ENCODE peak calls at places on chromosomes 13 and 19, in seven cellular contexts. E is bronchial epithelial cell, R is ascending aorta, S is GM23338, M is cardiac muscle cell, W is progenitor cell of endocrine pancreas, G is neural progenitor cell. J is an unnamed sample.
A peak's percentile ranks its signal among the peaks of the same experiment; 100 is the strongest.

GRCh38 chr19:58009666-58010301 is 7.2 kb upstream of the ZNF606 start:
- DNase-seq in E (peak; percentile 75), R (peak; percentile 83), S (peak; percentile 90), M (peak; percentile 95), W (no peak), G (peak; percentile 71), J (peak; percentile 90)

GRCh38 chr13:51068501-51068900 is 42.6 kb downstream of the C13orf42 start:
- DNase-seq in E (no peak), R (no peak), S (no peak), M (no peak), W (no peak), G (no peak), J (no peak)

GRCh38 chr19:1913781-1914577 is 8.8 kb downstream of the ADAT3 start:
- DNase-seq in E (no peak), R (no peak), S (no peak), M (no peak), W (no peak), G (no peak), J (no peak)

GRCh38 chr13:26228080-26228479 is 6.0 kb upstream of the RNF6 start:
- DNase-seq in E (no peak), R (no peak), S (no peak), M (no peak), W (no peak), G (no peak), J (no peak)

GRCh38 chr13:66558511-66558910 is 671.6 kb downstream of the PCDH9 start:
- DNase-seq in E (no peak), R (no peak), S (no peak), M (no peak), W (no peak), G (peak; percentile 33), J (no peak)

GRCh38 chr13:51837016-51837415 is 8.0 kb downstream of the TMEM272 start:
- DNase-seq in E (no peak), R (no peak), S (no peak), M (no peak), W (no peak), G (no peak), J (no peak)

GRCh38 chr19:7426986-7427385 is 61.8 kb downstream of the PEX11G start:
- DNase-seq in E (no peak), R (no peak), S (no peak), M (no peak), W (no peak), G (no peak), J (no peak)

GRCh38 chr13:111856571-111856970 is 210.4 kb upstream of the SOX1 start:
- DNase-seq in E (no peak), R (no peak), S (no peak), M (no peak), W (no peak), G (no peak), J (no peak)

GRCh38 chr19:6224308-6224675 is 55.5 kb downstream of the MLLT1 start:
- DNase-seq in E (no peak), R (no peak), S (no peak), M (no peak), W (no peak), G (no peak), J (no peak)

GRCh38 chr13:43567608-43568007 is 219.2 kb downstream of the ENOX1 start:
- DNase-seq in E (peak; percentile 58), R (no peak), S (no peak), M (no peak), W (no peak), G (no peak), J (no peak)

GRCh38 chr19:50838239-50838638 is 4.9 kb upstream of the KLK15 start:
- DNase-seq in E (no peak), R (no peak), S (peak; percentile 65), M (no peak), W (no peak), G (peak; percentile 30), J (no peak)
- TF ChIP-seq CTCF in E (peak; percentile 1), R (no peak), S (peak; percentile 65), M (peak; percentile 20), W (peak; percentile 29), G (peak; percentile 33), J (no peak)

DNA sequence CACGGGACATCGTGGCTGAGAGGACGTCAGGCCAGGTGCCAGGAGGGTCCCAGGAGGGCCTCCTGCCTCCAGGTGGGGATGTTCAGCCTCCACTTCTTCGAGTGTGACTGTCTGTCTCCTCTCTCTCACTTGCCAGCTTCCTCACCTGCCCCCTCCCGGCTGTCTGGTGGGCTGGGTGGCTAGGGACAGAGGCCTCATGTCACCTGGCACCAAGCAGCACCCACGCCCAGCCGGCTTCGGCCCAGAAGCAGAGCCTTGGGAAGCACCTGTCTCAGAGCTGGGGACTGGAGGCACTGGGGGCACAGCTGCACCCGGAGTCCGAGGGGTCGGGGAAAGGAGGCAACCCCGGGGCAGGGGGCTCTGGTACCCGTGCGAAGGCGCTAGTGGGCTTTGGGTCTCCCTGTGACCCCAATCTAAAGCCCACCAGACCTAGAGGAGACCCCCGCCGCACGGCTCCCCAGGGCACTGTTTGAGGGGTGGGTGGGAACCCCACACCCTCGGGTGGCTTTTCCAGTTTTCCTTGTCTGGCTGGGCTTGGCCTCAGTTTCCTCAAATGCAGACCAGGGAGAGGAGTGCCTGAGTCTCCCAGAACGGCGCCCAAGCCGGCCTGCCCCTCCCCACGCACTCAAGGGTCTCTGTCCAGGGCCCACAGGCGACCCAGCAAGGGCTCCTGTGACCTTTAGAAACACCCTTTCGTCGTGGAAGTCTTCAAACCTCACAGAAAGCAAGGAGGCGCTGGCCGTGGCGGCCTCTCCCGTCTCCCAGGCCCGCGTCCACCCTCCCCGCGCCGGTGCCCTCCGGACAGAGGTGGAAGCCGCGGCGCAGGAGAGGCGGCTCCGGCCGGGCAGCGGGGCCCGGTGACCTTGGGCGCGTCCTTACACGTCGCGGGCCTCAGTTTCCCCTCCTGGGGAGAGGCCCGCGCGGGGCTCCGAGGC is 656 bp upstream of the HCN2 start:
- DNase-seq in E (no peak), R (no peak), S (peak; percentile 39), M (peak; percentile 54), W (no peak), G (peak; percentile 54), J (no peak)
- TF ChIP-seq CTCF in E (no peak), R (no peak), S (peak; percentile 42), M (no peak), W (no peak), G (no peak), J (no peak)

GRCh38 chr19:13428352-13428751 is 77.9 kb downstream of the CACNA1A start:
- DNase-seq in E (no peak), R (no peak), S (peak; percentile 73), M (peak; percentile 17), W (no peak), G (no peak), J (no peak)
- TF ChIP-seq CTCF in E (peak; percentile 38), R (peak; percentile 10), S (peak; percentile 71), M (peak; percentile 74), W (peak; percentile 56), G (peak; percentile 59), J (peak; percentile 52)

GRCh38 chr13:92575782-92576181 is 650.8 kb upstream of the GPC6 start:
- DNase-seq in E (peak; percentile 44), R (no peak), S (no peak), M (no peak), W (no peak), G (no peak), J (no peak)

GRCh38 chr13:92572190-92572589 is 654.4 kb upstream of the GPC6 start:
- DNase-seq in E (no peak), R (no peak), S (no peak), M (no peak), W (no peak), G (peak; percentile 11), J (no peak)

GRCh38 chr13:92578358-92578757 is 648.2 kb upstream of the GPC6 start:
- DNase-seq in E (no peak), R (no peak), S (no peak), M (no peak), W (no peak), G (no peak), J (no peak)

GRCh38 chr13:92574499-92574898 is 652.1 kb upstream of the GPC6 start:
- DNase-seq in E (peak; percentile 44), R (no peak), S (no peak), M (no peak), W (no peak), G (no peak), J (no peak)

DNA sequence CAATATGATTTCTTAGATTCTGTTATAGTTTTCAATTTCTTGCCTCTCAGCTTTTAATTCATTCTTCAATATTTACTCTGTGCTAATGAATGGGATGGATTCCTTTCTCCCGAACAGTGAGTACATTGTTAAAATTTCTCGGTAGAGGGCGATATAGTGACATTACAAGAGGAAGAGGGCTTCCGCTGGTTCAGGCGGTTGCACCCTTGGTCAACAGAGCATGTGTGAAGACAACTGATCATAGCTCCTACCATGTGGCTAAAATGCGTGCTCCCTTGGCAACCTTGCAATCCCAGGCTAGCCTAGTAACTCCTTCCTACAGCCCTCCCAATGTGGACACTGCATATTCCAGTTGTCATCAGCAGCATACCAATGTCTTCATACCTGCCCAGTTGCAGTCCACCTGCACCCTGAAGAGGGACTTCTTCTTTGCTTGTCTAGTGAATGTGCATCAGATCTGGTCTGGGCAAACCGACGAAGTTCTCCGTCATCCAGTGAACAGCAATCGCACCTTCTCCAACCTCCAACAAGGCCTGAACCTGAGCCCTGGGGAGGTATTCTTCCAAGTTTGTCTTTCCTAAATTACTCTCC is 653.0 kb upstream of the GPC6 start:
- DNase-seq in E (peak; percentile 21), R (no peak), S (peak; percentile 84), M (peak; percentile 78), W (no peak), G (peak; percentile 76), J (no peak)
- TF ChIP-seq CTCF in E (peak; percentile 3), R (no peak), S (peak; percentile 75), M (peak; percentile 46), W (peak; percentile 57), G (peak; percentile 70), J (no peak)

GRCh38 chr13:113350065-113350937 is 13.6 kb downstream of the GRTP1 start:
- DNase-seq in E (peak; percentile 26), R (no peak), S (no peak), M (no peak), W (no peak), G (peak; percentile 28), J (no peak)
- TF ChIP-seq CTCF in E (no peak), R (no peak), S (peak; percentile 53), M (no peak), W (no peak), G (peak; percentile 28), J (no peak)

GRCh38 chr19:55536951-55537740 is at the start of gene SBK2:
- DNase-seq in E (no peak), R (no peak), S (peak; percentile 93), M (peak; percentile 87), W (peak; percentile 68), G (peak; percentile 96), J (no peak)
- TF ChIP-seq CTCF in E (peak; percentile 11), R (no peak), S (peak; percentile 87), M (peak; percentile 18), W (peak; percentile 57), G (peak; percentile 71), J (no peak)

J was measured in dorsolateral prefrontal cortex.